ENCODE peak calls at places on chromosomes 4 and X, in four cellular contexts. H is fibroblast of lung, B is transverse colon, E is NB4. T is an unnamed sample.

GRCh38 chr4:172869621-172870268 is 298.9 kb upstream of the GALNT7 start:
- DNase-seq in H (no peak), B (no peak), E (no peak), T (no peak)

GRCh38 chr4:145066063-145066501 is 31.9 kb downstream of the ANAPC10 start:
- DNase-seq in H (no peak), B (no peak), E (peak), T (no peak)

GRCh38 chrX:99938464-99938863 is 471.6 kb downstream of the PCDH19 start:
- DNase-seq in H (no peak), B (no peak), E (no peak), T (no peak)

GRCh38 chrX:42485621-42486020 is 292.3 kb downstream of the PPP1R2C start:
- DNase-seq in H (no peak), B (no peak), E (no peak), T (peak)

GRCh38 chrX:46954716-46955115 is 42.5 kb downstream of the JADE3 start:
- DNase-seq in H (no peak), B (no peak), E (no peak), T (no peak)

GRCh38 chr4:105174098-105174497 is 27.4 kb downstream of the TET2 start:
- DNase-seq in H (no peak), B (no peak), E (no peak), T (no peak)

GRCh38 chrX:149495573-149496071 is 9.5 kb downstream of the IDS start:
- DNase-seq in H (peak), B (no peak), E (no peak), T (peak)

GRCh38 chr4:122764808-122765189 is 32.3 kb downstream of the BBS12 start:
- DNase-seq in H (peak), B (no peak), E (peak), T (peak)

GRCh38 chr4:7892212-7893019 is 47.2 kb downstream of the AFAP1 start:
- DNase-seq in H (peak), B (no peak), E (no peak), T (no peak)

GRCh38 chr4:10593130-10593529 is 91.4 kb downstream of the CLNK start:
- DNase-seq in H (no peak), B (no peak), E (no peak), T (no peak)

GRCh38 chrX:107826286-107827136 is 845 bp downstream of the MID2 start:
- DNase-seq in H (peak), B (peak), E (peak), T (peak)

GRCh38 chr4:6020633-6021032 is 2.4 kb upstream of the C4orf50 start:
- DNase-seq in H (no peak), B (no peak), E (no peak), T (no peak)

GRCh38 chrX:45843518-45843917 is 642.8 kb upstream of the DIPK2B start:
- DNase-seq in H (peak), B (no peak), E (peak), T (peak)

GRCh38 chr4:161336016-161336415 is 827.8 kb downstream of the FSTL5 start:
- DNase-seq in H (no peak), B (no peak), E (no peak), T (peak)

GRCh38 chr4:35760706-35761278 is 483.5 kb downstream of the ARAP2 start:
- DNase-seq in H (no peak), B (no peak), E (no peak), T (no peak)

GRCh38 chr4:162707962-162708361 is 458.7 kb downstream of the NAF1 start:
- DNase-seq in H (no peak), B (no peak), E (no peak), T (no peak)

GRCh38 chr4:37728064-37728463 is 41.9 kb upstream of the RELL1 start:
- DNase-seq in H (no peak), B (no peak), E (peak), T (peak)

DNA sequence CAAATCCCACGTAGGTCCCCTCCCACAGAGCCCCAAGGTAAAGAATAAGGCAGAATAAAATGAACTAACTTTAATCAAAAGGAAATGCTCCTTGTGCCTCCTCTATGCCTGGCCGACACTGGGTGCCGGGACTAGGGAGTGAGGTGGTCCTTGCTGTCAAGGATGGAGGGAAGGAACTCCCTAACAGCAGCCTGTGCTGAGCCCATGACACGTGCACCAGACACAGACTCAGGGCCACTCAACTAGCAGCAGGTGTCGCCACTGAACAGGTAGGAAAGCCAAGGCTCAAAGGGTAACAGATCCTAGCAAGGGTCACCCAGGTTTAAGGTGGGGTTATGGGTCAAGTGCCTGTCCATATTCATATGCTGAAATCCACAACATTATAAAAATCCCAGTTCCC is 29.2 kb downstream of the MSX1 start:
- DNase-seq in H (no peak), B (no peak), E (no peak), T (no peak)
- TF ChIP-seq CTCF in H (no peak), B (no peak), E (no peak), T (no peak)

DNA sequence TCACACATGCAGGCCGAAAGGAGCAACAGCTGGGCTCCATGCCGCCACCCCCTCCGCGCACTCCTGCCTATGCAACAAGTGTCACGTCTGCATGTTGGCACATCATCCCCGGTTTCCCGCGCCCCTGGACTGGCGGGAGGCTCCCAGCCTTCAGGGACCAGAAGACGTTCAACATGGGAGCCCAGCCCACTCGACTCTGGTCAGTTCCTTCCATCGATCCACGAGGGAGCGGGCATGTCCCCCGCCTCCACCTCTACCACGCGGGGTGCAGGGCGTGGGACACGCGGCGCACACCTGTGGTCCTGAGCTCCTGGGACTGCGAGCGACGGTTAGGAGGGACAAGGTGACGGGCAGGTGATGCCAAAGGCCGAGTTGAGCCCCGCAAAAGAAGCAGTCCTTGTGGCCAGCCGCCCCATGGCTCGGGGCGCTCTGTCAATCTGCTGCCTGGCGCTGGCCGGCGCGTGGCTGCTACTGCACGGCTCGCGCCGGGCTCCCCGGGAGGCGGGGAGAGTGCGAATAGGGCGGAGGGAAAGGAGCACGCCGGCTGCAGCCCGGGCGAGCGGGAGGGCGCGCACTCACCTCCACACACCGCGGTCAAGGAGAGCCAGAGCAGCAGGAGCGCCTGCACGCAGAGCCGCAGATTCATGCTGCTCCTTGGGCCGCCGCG is 638 bp downstream of the APLN start:
- DNase-seq in H (no peak), B (no peak), E (peak), T (no peak)
- H3K4me3 ChIP-seq in H (peak), B (peak), E (peak), T (peak)

GRCh38 chr4:124783847-124784246 is 71.3 kb upstream of the ANKRD50 start:
- DNase-seq in H (peak), B (no peak), E (no peak), T (peak)

DNA sequence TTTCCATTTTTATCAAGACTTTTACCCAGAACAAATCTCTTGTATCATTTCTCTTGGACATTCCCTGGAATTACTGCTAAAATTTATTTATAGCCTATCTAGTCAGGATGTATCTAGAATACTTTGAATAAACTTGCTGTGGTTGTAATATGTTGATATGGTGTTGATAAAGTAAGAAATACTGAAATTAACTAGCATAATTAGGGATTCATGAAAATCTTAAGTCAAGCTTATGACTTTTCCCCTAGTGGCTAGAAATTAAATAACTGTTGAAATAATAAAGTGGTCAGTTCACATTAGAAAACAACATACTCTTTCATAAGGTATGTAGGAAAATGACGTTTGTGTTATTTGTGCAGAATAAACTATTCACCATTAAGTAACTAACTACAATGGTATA is 73.1 kb upstream of the ANKRD50 start:
- DNase-seq in H (no peak), B (no peak), E (no peak), T (no peak)
- TF ChIP-seq CTCF in H (no peak), B (no peak), E (no peak), T (no peak)

GRCh38 chr4:85717847-85718246 is 242.9 kb downstream of the ARHGAP24 start:
- DNase-seq in H (no peak), B (no peak), E (no peak), T (peak)
- H3K4me3 ChIP-seq in H (no peak), B (no peak), E (no peak), T (no peak)

T was measured in bronchial epithelial cell.